ENCODE peak calls at places on chromosomes 1 and 21, in four cellular contexts. E is GM12878, B is H1, L is K562. U is an unnamed sample.

GRCh38 chr1:162087118-162087517 is 17.6 kb downstream of the NOS1AP start:
- DNase-seq in E (no peak), B (no peak), L (no peak), U (no peak)

GRCh38 chr1:4613606-4614370 is 40.6 kb upstream of the AJAP1 start:
- DNase-seq in L (no peak), E (no peak), B (no peak), U (no peak)

GRCh38 chr1:59978026-59978425 is 51.5 kb upstream of the CYP2J2 start:
- DNase-seq in E (no peak), L (no peak), B (no peak), U (peak; percentile 29)

GRCh38 chr1:52502789-52503188 is 50.1 kb downstream of the TUT4 start:
- DNase-seq in E (no peak), B (no peak), L (no peak), U (no peak)

GRCh38 chr21:41269535-41269934 is 47.1 kb upstream of the FAM3B start:
- DNase-seq in B (no peak), E (no peak), L (no peak), U (no peak)

GRCh38 chr1:219990782-219991510 is 55.4 kb downstream of the EPRS1 start:
- DNase-seq in B (no peak), E (no peak), L (peak; percentile 28), U (peak; percentile 45)

GRCh38 chr1:84442256-84442655 is 36.8 kb upstream of the RPF1 start:
- DNase-seq in E (peak; percentile 73), L (no peak), B (no peak), U (peak; percentile 30)

GRCh38 chr1:178768423-178768822 is 43.4 kb downstream of the RALGPS2 start:
- DNase-seq in L (peak; percentile 62), E (no peak), B (peak; percentile 50), U (peak; percentile 20)

GRCh38 chr1:113192242-113192641 is 119.2 kb downstream of the LRIG2 start:
- DNase-seq in L (peak; percentile 5), E (no peak), B (no peak), U (no peak)

GRCh38 chr1:212074313-212074712 is 38.8 kb downstream of the DTL start:
- DNase-seq in L (no peak), E (no peak), B (no peak), U (no peak)

GRCh38 chr21:34835526-34835925 is 166.7 kb downstream of the CLIC6 start:
- DNase-seq in L (no peak), E (no peak), B (no peak), U (peak; percentile 50)

GRCh38 chr1:229131243-229132105 is 139.4 kb upstream of the RAB4A start:
- DNase-seq in B (no peak), L (no peak), E (no peak), U (peak; percentile 98)

GRCh38 chr1:6205849-6206845 is at the start of gene RNF207:
- DNase-seq in B (peak; percentile 87), E (no peak), L (peak; percentile 83), U (peak; percentile 77)

GRCh38 chr1:31765041-31765467 is 914 bp upstream of the ADGRB2 start:
- DNase-seq in L (no peak), E (no peak), B (no peak), U (no peak)

DNA sequence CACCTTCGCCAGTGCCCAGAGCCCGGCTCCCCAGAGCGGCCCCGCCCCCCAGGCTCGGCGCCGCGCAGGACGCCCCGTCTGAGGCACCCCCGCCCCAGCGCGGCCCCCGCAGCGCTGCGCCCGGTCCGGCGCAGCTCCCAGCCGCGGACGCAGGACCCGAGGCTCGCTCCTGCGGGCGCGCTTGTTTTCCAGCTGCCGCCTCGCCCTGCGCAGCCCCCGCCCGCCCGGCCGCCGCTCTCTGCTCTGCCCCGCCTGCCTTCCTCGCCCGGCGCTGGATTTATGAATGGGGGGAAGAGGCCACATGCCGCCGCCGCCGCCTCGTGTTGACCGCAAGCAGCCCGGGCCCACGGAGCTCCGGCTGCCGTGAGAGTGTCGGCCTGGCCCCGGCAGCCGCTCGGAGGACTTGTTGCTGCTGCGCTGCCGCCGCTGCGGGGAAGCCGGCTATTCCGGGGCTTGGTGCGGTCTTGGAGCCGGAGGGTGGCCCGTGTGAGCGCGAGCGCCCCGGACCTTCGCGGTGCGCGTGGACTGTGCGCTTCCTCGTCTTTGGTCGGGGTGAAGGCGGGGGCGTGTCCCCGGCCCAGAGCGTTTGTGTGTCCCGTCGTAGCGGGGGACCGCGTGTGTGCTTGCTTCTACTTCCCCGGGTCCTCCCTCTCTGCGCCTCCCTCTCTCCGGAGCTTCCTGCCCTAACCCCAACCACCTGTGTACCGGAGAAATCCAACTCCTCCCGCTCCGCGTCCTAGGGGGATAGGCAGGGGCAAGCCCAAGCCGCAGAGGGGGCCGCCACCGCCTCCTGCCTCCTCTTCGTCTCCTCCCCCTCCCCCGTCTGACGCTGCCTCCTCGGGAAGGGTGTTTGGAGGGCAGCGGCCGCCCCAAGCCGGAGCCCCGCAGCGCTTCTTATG is 739 bp downstream of the KCNC4 start:
- DNase-seq in B (peak; percentile 74), E (no peak), L (peak; percentile 84), U (no peak)
- TF ChIP-seq HDAC6 in B (no peak), E (no peak), L (no peak), U (no peak)

GRCh38 chr1:89524369-89525168 is at the start of gene LRRC8B:
- DNase-seq in E (peak; percentile 71), B (peak; percentile 91), L (peak; percentile 91), U (peak; percentile 66)
- TF ChIP-seq HDAC6 in E (peak; percentile 38), B (no peak), L (no peak), U (no peak)

GRCh38 chr1:200901796-200902444 is 7.2 kb downstream of the INAVA start:
- DNase-seq in B (no peak), L (no peak), E (no peak), U (no peak)

GRCh38 chr1:200899954-200900867 is 5.5 kb downstream of the INAVA start:
- DNase-seq in E (no peak), L (no peak), B (no peak), U (no peak)

GRCh38 chr1:200899451-200899915 is 4.8 kb downstream of the INAVA start:
- DNase-seq in L (no peak), B (no peak), E (no peak), U (peak; percentile 50)

GRCh38 chr1:200901350-200901749 is 6.7 kb downstream of the INAVA start:
- DNase-seq in E (no peak), L (no peak), B (no peak), U (no peak)

DNA sequence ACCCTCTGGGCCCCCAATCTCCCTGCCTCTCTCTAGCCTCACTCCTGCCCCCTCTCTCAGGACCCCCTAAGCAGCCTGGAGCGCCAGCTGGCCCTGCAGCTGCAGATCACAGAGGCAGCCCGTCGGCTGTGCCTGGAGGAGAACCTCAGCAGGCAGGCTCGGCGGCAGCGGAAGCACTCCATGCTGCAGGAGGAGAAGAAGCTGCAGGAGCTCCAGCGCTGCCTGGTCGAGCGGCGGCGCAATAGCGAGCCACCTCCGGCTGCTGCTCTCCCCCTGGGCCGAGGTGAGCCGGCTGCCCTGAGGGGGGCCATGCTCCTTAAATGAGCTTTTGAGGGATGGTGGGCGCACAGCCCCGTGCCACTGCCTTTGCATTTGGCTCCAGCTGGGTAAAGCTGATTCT is 6.2 kb downstream of the INAVA start:
- DNase-seq in E (no peak), L (no peak), B (no peak), U (no peak)
- TF ChIP-seq HDAC6 in E (no peak), L (no peak), B (no peak), U (no peak)

GRCh38 chr1:76084029-76084627 is 9.6 kb downstream of the ST6GALNAC3 start:
- DNase-seq in L (no peak), B (no peak), E (no peak), U (no peak)
- TF ChIP-seq HDAC6 in L (no peak), B (no peak), E (no peak), U (no peak)

GRCh38 chr1:45685308-45686080 is 839 bp downstream of the GPBP1L1 start:
- DNase-seq in B (no peak), L (no peak), E (no peak), U (no peak)
- TF ChIP-seq HDAC6 in B (no peak), L (no peak), E (no peak), U (no peak)